ENCODE peak calls at places on chromosomes 16 and 17, in ten cellular contexts. R, A, E, T, P, J, B, C, M and S are unnamed samples.

GRCh38 chr16:27169511-27170071 is 33.7 kb upstream of the KDM8 start:
- DNase-seq in R (peak), A (peak), E (peak), T (no peak), P (peak), J (peak), B (peak), C (no peak), M (peak), S (peak)

GRCh38 chr17:41377546-41377945 is 4.6 kb downstream of the KRT34 start:
- DNase-seq in R (no peak), A (no peak), E (no peak), T (no peak), P (no peak), J (no peak), B (no peak), C (no peak), M (peak), S (peak)

GRCh38 chr17:14359251-14359939 is 58.5 kb downstream of the HS3ST3B1 start:
- DNase-seq in R (no peak), A (peak), E (no peak), T (peak), P (peak), J (peak), B (peak), C (no peak), M (no peak), S (no peak)

GRCh38 chr17:68987966-68988365 is 32.8 kb upstream of the ABCA8 start:
- DNase-seq in R (no peak), A (no peak), E (no peak), T (no peak), P (no peak), J (no peak), B (no peak), C (no peak), M (no peak), S (no peak)

GRCh38 chr17:64707077-64707591 is 45.0 kb upstream of the SMURF2 start:
- DNase-seq in R (peak), A (no peak), E (no peak), T (peak), P (no peak), J (peak), B (peak), C (peak), M (peak), S (peak)

GRCh38 chr16:4517812-4518211 is 20.8 kb downstream of the CDIP1 start:
- DNase-seq in R (peak), A (peak), E (no peak), T (no peak), P (no peak), J (no peak), B (no peak), C (no peak), M (no peak), S (peak)

GRCh38 chr17:78929908-78930775 is 5.0 kb upstream of the TIMP2 start:
- DNase-seq in R (no peak), A (no peak), E (no peak), T (no peak), P (no peak), J (no peak), B (no peak), C (no peak), M (no peak), S (no peak)

GRCh38 chr16:86994651-86995171 is 322.5 kb downstream of the C16orf95 start:
- DNase-seq in R (peak), A (no peak), E (no peak), T (peak), P (no peak), J (no peak), B (no peak), C (no peak), M (peak), S (peak)

GRCh38 chr16:17439580-17439979 is 31.2 kb downstream of the XYLT1 start:
- DNase-seq in R (no peak), A (peak), E (peak), T (no peak), P (no peak), J (no peak), B (no peak), C (no peak), M (no peak), S (no peak)

GRCh38 chr16:19559242-19559910 is 3.9 kb downstream of the VPS35L start:
- DNase-seq in R (peak), A (peak), E (peak), T (no peak), P (no peak), J (no peak), B (peak), C (no peak), M (peak), S (peak)

GRCh38 chr17:20116683-20117309 is 107.6 kb downstream of the SPECC1 start:
- DNase-seq in R (peak), A (peak), E (peak), T (no peak), P (peak), J (no peak), B (peak), C (no peak), M (peak), S (peak)

GRCh38 chr17:48068491-48068961 is 20.4 kb downstream of the NFE2L1 start:
- DNase-seq in R (peak), A (peak), E (no peak), T (no peak), P (no peak), J (no peak), B (peak), C (no peak), M (peak), S (peak)

GRCh38 chr17:49434821-49435581 is 20.3 kb upstream of the PHB1 start:
- DNase-seq in R (peak), A (peak), E (peak), T (peak), P (peak), J (no peak), B (peak), C (peak), M (peak), S (peak)

GRCh38 chr17:32495347-32496253 is 8.8 kb downstream of the CDK5R1 start:
- DNase-seq in R (no peak), A (no peak), E (no peak), T (no peak), P (no peak), J (peak), B (no peak), C (peak), M (peak), S (peak)

GRCh38 chr17:81123052-81124048 is 42.0 kb upstream of the PVALEF start:
- DNase-seq in R (no peak), A (no peak), E (no peak), T (no peak), P (no peak), J (no peak), B (no peak), C (no peak), M (no peak), S (no peak)

GRCh38 chr16:83118365-83118764 is 491.6 kb downstream of the CDH13 start:
- DNase-seq in R (no peak), A (peak), E (no peak), T (peak), P (no peak), J (no peak), B (no peak), C (no peak), M (peak), S (no peak)

GRCh38 chr17:77526259-77526711 is 385.5 kb downstream of the SEC14L1 start:
- DNase-seq in R (peak), A (no peak), E (no peak), T (no peak), P (no peak), J (no peak), B (no peak), C (no peak), M (no peak), S (no peak)
- H3K4me3 ChIP-seq in R (no peak), A (no peak), E (no peak), T (no peak), P (no peak), J (no peak), B (no peak), C (no peak), M (no peak), S (no peak)

DNA sequence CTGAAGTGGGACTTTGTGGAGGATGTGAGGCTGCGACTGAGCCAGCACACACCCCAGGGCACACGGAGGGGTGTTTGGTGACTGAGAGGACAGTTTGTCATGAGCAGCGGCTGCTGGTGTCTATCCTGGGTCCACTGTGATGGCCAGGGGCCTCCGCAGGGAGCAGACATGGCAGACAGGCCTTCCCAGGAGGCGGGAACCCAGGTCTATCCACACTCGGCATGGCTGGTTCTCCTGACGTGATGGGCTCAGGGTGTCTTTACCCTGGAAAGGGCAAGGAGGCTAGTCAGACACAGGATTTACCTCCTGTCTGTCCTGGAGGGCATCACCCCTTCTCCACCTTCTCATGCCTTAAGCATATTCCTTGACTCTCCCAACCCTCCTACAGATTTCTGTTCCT is 671 bp upstream of the CD300C start:
- DNase-seq in R (no peak), A (no peak), E (no peak), T (no peak), P (no peak), J (no peak), B (no peak), C (no peak), M (no peak), S (no peak)
- H3K4me3 ChIP-seq in R (no peak), A (no peak), E (no peak), T (no peak), P (no peak), J (no peak), B (no peak), C (no peak), M (no peak), S (no peak)

GRCh38 chr17:53391197-53391596 is 431.5 kb upstream of the KIF2B start:
- DNase-seq in R (no peak), A (no peak), E (no peak), T (no peak), P (no peak), J (no peak), B (no peak), C (no peak), M (no peak), S (no peak)
- H3K4me3 ChIP-seq in R (no peak), A (no peak), E (no peak), T (no peak), P (no peak), J (no peak), B (no peak), C (no peak), M (no peak), S (no peak)

GRCh38 chr16:70428178-70428998 is 10.5 kb downstream of the ST3GAL2 start:
- DNase-seq in R (peak), A (peak), E (no peak), T (peak), P (no peak), J (peak), B (peak), C (peak), M (peak), S (peak)
- H3K4me3 ChIP-seq in R (no peak), A (peak), E (no peak), T (no peak), P (no peak), J (no peak), B (no peak), C (no peak), M (no peak), S (no peak)